ENCODE peak calls at places on chromosomes 11 and 22, in four cellular contexts. Q is colonic mucosa, D is heart left ventricle, L is spleen. E is an unnamed sample. For H3K9me3, the result is how much of the 10 kb centered on the place peaks cover.

GRCh38 chr11:65786786-65787636 is at the start of gene OVOL1:
- DNase-seq in D (no peak), L (peak), Q (peak), E (no peak)

GRCh38 chr22:40107756-40108437 is 69.8 kb upstream of the TNRC6B start:
- DNase-seq in D (peak), Q (no peak), L (no peak), E (no peak)

GRCh38 chr11:72613977-72614376 is 60.2 kb downstream of the PDE2A start:
- DNase-seq in L (peak), D (peak), Q (peak), E (no peak)

GRCh38 chr22:31127181-31127772 is 4.5 kb downstream of the INPP5J start:
- DNase-seq in L (peak), D (no peak), Q (no peak), E (no peak)

GRCh38 chr22:36818010-36818642 is 1.3 kb upstream of the PVALB start:
- DNase-seq in L (no peak), D (no peak), Q (no peak), E (no peak)

GRCh38 chr11:27392715-27393114 is 29.7 kb upstream of the CCDC34 start:
- DNase-seq in D (no peak), L (no peak), Q (no peak), E (no peak)

GRCh38 chr22:22463855-22464540 is 44.5 kb downstream of the ZNF280B start:
- DNase-seq in L (no peak), D (no peak), Q (peak), E (no peak)

GRCh38 chr22:32815059-32815458 is 13.6 kb downstream of the TIMP3 start:
- DNase-seq in L (no peak), D (no peak), Q (no peak), E (no peak)

GRCh38 chr11:135075740-135076139 is 663.7 kb upstream of the B3GAT1 start:
- DNase-seq in D (peak), L (peak), Q (peak), E (peak)

GRCh38 chr11:83272627-83273026 is 13.5 kb downstream of the CCDC90B start:
- DNase-seq in L (no peak), D (no peak), Q (no peak), E (no peak)

GRCh38 chr11:35303596-35304392 is 115.6 kb downstream of the SLC1A2 start:
- DNase-seq in L (no peak), D (peak), Q (peak), E (no peak)

GRCh38 chr11:73597340-73597955 is 464 bp downstream of the FAM168A start:
- DNase-seq in Q (peak), D (no peak), L (no peak), E (no peak)

GRCh38 chr11:58061813-58062212 is 31.1 kb downstream of the OR6Q1 start:
- DNase-seq in Q (no peak), L (no peak), D (no peak), E (no peak)

GRCh38 chr11:102144357-102145342 is 34.4 kb downstream of the YAP1 start:
- DNase-seq in D (peak), L (no peak), Q (peak), E (peak)

GRCh38 chr22:20751185-20751851 is 22.6 kb upstream of the SERPIND1 start:
- DNase-seq in L (no peak), Q (no peak), D (no peak), E (no peak)

GRCh38 chr11:72829178-72829577 is 15.0 kb downstream of the ATG16L2 start:
- DNase-seq in D (no peak), Q (no peak), L (no peak), E (no peak)

GRCh38 chr11:15106201-15106965 is 8.3 kb upstream of the INSC start:
- DNase-seq in L (no peak), Q (no peak), D (no peak), E (no peak)

GRCh38 chr22:46564084-46564714 is 26.8 kb upstream of the CELSR1 start:
- DNase-seq in Q (peak), D (no peak), L (no peak), E (peak)

GRCh38 chr11:123238297-123238696 is 43.2 kb upstream of the CLMP start:
- DNase-seq in D (peak), L (no peak), Q (peak), E (peak)

GRCh38 chr11:95157824-95158223 is 68.2 kb downstream of the ENDOD1 start:
- DNase-seq in L (no peak), Q (no peak), D (no peak), E (no peak)

GRCh38 chr11:94011478-94011877 is 9.7 kb upstream of the HEPHL1 start:
- DNase-seq in Q (no peak), D (no peak), L (no peak), E (no peak)

GRCh38 chr22:32661737-32662586 is 139.5 kb upstream of the TIMP3 start:
- DNase-seq in Q (no peak), L (no peak), D (no peak), E (no peak)

GRCh38 chr11:78961938-78962701 is 387.5 kb upstream of the NARS2 start:
- DNase-seq in Q (no peak), L (no peak), D (no peak), E (no peak)

GRCh38 chr22:26534166-26534855 is 22.0 kb upstream of the TFIP11 start:
- DNase-seq in Q (no peak), L (no peak), D (no peak), E (no peak)

GRCh38 chr11:6608011-6608410 is 4.0 kb downstream of the TAF10 start:
- DNase-seq in D (no peak), Q (peak), L (peak), E (no peak)

GRCh38 chr11:120385110-120385509 is 48.9 kb downstream of the ARHGEF12 start:
- DNase-seq in D (no peak), Q (no peak), L (no peak), E (no peak)

GRCh38 chr11:119764108-119764874 is 35.3 kb upstream of the NECTIN1 start:
- DNase-seq in L (peak), D (peak), Q (no peak), E (peak)

GRCh38 chr22:16915711-16916110 is 90.5 kb upstream of the XKR3 start:
- DNase-seq in L (no peak), Q (no peak), D (no peak), E (no peak)

GRCh38 chr22:24289781-24290181 is 19.1 kb downstream of the SPECC1L start:
- DNase-seq in Q (no peak), D (no peak), L (no peak), E (no peak)

DNA sequence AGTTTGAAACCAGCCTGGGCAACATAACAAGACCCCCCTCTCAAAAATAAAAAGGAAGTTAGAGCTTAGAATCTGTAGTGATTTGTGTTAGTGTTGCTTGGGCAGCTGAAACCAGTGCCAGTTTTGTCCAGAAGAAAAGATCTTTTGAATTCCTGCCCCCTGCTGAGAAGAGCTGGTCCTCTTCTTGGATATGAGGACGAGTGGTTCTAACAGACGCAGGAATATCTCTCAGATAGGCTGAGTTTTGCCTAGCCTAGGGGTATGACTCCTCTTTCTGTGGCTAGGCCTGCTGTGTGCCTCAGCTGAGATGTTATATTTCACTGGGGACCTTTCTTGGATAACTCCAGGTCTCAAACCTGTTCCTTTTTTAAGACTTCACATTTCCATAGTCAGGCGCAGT is 102.8 kb downstream of the STIM1 start:
- DNase-seq in D (no peak), L (no peak), Q (no peak), E (no peak)
- H3K9me3 ChIP-seq in D (under half), L (under half), Q (under half), E (under half)

DNA sequence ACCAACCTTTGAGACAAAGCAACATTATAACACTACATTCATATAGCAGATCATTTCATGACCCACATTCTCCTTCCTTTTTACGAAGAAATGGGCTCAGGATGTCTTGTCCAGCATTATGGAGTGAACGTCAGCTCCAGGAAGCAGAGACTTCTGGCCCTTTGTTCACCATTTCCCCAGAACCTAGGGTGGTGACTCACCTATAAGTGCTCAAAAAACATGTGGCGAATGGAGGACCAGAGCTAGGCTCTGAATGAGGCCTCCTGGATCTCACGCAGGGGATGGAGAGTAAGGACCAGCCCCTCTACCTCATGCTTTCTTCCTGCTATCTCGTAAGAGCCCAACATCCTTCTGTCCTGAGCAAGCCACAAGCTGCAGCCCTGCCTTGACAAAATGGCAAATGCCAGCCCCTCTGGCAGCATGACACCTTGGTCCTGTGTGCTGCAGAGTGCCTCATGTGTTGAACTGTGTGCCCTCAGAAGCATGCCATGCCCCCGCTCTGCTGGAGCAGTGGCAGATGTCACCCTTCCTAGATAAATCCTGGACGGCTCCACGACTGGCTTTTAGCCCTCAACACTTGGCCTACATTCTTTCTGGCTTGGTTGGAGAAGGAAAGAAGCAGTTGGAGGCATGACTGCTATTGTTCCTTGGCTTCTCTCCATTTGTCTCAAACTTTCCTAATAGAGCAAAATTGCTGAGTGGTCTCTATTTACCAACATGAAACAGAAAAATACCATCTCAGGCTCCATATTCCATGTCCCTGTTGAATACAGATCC is 6.5 kb upstream of the ST3GAL4 start:
- DNase-seq in Q (no peak), L (peak), D (peak), E (peak)
- H3K27ac ChIP-seq in Q (peak), L (peak), D (peak), E (peak)

DNA sequence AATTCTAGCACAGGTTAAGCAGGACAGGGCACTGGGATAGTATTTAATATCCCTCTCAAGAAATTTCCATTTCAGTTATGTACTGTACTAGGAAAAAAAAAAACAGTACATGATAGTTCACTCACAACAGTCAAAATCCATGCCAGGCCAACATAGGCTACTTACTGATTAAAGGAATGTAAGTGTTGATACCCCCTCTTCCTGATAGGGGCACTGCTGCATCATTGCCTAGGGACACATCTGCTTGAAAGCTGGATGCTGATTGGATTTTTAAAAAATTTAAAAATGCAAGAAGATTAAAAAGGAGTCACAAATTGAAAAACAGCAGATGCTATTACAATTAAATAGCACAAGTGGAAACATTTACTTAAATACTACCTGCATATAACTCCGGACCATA is 43.4 kb downstream of the APOL5 start:
- DNase-seq in L (no peak), Q (no peak), D (no peak), E (no peak)
- TF ChIP-seq CTCF in L (no peak), Q (no peak), D (peak), E (peak)

GRCh38 chr22:47624277-47625012 is 862.0 kb downstream of the TBC1D22A start:
- DNase-seq in D (no peak), Q (no peak), L (no peak), E (no peak)

GRCh38 chr22:47626428-47627390 is 864.3 kb downstream of the TBC1D22A start:
- DNase-seq in L (no peak), D (no peak), Q (no peak), E (no peak)

GRCh38 chr22:47625531-47626427 is 863.3 kb downstream of the TBC1D22A start:
- DNase-seq in L (no peak), D (no peak), Q (no peak), E (no peak)

GRCh38 chr22:47623740-47624103 is 861.3 kb downstream of the TBC1D22A start:
- DNase-seq in L (no peak), Q (peak), D (no peak), E (no peak)

DNA sequence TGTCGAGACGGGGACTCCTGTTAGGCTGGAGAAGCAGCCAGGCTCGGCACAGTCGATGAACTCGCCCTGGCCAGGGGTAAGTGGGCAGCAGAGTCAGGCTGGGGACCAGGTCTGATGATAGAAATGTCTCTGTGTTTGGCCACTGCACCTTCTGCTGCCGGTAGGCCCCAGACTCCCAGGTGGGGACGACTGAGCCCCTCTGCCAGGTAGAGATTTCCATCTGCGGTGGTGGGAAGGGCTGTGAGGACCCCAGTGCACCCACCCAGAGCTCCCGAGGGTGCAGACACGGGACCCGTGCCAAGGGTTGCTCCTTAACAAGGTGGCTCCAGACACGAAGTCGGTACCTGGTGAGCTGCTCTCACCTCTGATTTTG is 862.5 kb downstream of the TBC1D22A start:
- DNase-seq in L (no peak), Q (no peak), D (no peak), E (no peak)
- H3K9me3 ChIP-seq in L (under half), Q (under half), D (under half), E (under half)

GRCh38 chr11:2913029-2913431 is 16.2 kb downstream of the PHLDA2 start:
- DNase-seq in L (no peak), Q (no peak), D (no peak), E (no peak)

GRCh38 chr11:2910401-2910955 is 18.7 kb downstream of the PHLDA2 start:
- DNase-seq in L (no peak), Q (no peak), D (no peak), E (no peak)

GRCh38 chr11:2912498-2912897 is 16.7 kb downstream of the PHLDA2 start:
- DNase-seq in Q (peak), L (no peak), D (no peak), E (no peak)

GRCh38 chr11:2912038-2912410 is 17.2 kb downstream of the PHLDA2 start:
- DNase-seq in Q (no peak), L (no peak), D (no peak), E (no peak)

DNA sequence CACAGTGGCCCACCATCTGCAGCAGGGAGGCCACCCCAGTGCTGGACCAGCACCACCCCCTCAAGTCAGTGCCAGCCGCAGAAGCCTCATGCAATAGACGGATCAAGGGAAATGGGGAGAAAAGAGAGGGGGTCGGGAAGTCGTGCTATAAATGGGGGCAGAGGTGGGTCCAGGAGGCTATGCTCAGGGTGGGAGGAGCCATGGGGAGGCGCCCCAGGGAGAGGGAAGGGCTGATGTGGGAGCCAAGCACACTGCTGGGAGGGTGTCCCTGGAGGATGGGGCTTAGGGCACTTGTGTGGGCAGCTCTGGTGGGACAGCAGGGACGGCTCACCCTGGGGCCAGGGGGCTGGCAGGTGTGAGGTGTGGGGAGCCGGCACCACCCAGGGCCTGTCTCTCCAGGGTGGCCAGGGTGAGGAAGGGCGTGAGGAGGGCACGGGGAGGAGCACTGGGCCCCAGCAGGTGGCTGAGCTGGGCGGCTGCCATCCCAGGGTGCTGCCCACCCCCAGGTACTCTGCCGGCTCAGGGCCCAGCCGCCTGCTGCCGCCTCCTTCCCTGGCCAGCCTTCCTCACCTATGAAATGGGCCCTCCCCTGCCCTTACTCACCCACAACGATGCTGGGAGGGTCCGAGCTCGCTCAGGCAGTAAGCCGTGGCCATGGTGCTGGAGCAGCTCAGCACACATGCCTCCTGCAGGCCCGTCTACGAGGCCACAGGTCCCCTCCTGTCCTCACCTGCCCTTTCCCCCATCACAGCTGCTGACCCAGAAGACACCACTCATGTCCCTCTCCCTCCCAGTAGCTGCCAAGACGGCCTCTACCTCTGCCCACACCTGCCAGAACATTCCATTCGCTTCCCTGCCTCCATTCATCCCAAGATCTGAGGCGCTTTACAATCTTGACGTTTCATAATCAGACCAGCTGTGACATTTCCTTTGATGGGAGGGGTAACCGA is 17.9 kb downstream of the PHLDA2 start:
- DNase-seq in L (no peak), D (no peak), Q (no peak), E (no peak)
- H3K27ac ChIP-seq in L (no peak), D (no peak), Q (peak), E (no peak)

E was measured in left ventricle myocardium inferior.